ENCODE peak calls at places on chromosomes 3 and 15, in seven cellular contexts. T, S, E, D, L, Z and K are unnamed samples.

GRCh38 chr15:85750319-85750806 is 44.4 kb downstream of the KLHL25 start:
- DNase-seq in T (no peak), S (no peak), E (peak; percentile 55), D (no peak), L (no peak), Z (no peak), K (no peak)

GRCh38 chr3:75906555-75907112 is 121.3 kb upstream of the ZNF717 start:
- DNase-seq in T (no peak), S (no peak), E (peak; percentile 3), D (peak; percentile 78), L (peak; percentile 22), Z (no peak), K (no peak)

GRCh38 chr3:120093119-120093922 is 926 bp downstream of the GSK3B start:
- DNase-seq in T (no peak), S (peak; percentile 6), E (no peak), D (peak; percentile 19), L (no peak), Z (no peak), K (peak; percentile 30)

GRCh38 chr15:62981071-62981470 is 61.5 kb upstream of the TPM1 start:
- DNase-seq in T (no peak), S (no peak), E (no peak), D (no peak), L (no peak), Z (no peak), K (no peak)

GRCh38 chr3:11350374-11350773 is 78.2 kb downstream of the ATG7 start:
- DNase-seq in T (no peak), S (no peak), E (no peak), D (no peak), L (no peak), Z (no peak), K (no peak)

GRCh38 chr15:101710806-101711205 is 13.5 kb downstream of the TARS3 start:
- DNase-seq in T (peak; percentile 66), S (no peak), E (peak; percentile 82), D (no peak), L (no peak), Z (no peak), K (peak; percentile 8)

GRCh38 chr3:107676469-107677309 is 153.9 kb downstream of the BBX start:
- DNase-seq in T (peak; percentile 30), S (no peak), E (peak; percentile 35), D (no peak), L (no peak), Z (no peak), K (peak; percentile 44)

GRCh38 chr3:83454353-83454752 is 1504.4 kb upstream of the CADM2 start:
- DNase-seq in T (no peak), S (no peak), E (no peak), D (no peak), L (no peak), Z (no peak), K (no peak)

GRCh38 chr3:113697192-113698090 is 999 bp upstream of the USF3 start:
- DNase-seq in T (no peak), S (peak; percentile 3), E (no peak), D (peak; percentile 4), L (no peak), Z (peak; percentile 40), K (peak; percentile 31)

GRCh38 chr3:5016218-5017161 is 37.3 kb downstream of the BHLHE40 start:
- DNase-seq in T (peak; percentile 92), S (no peak), E (no peak), D (no peak), L (no peak), Z (peak; percentile 50), K (peak; percentile 88)

GRCh38 chr15:80911821-80912220 is 77.8 kb downstream of the MESD start:
- DNase-seq in T (no peak), S (no peak), E (no peak), D (no peak), L (no peak), Z (no peak), K (no peak)

GRCh38 chr3:138334608-138335007 is 5.0 kb upstream of the NME9 start:
- DNase-seq in T (no peak), S (no peak), E (no peak), D (no peak), L (no peak), Z (no peak), K (no peak)

GRCh38 chr15:80036067-80036466 is 23.4 kb upstream of the ZFAND6 start:
- DNase-seq in T (no peak), S (no peak), E (no peak), D (no peak), L (no peak), Z (no peak), K (no peak)

GRCh38 chr3:189714991-189715961 is 84.1 kb downstream of the TP63 start:
- DNase-seq in T (peak; percentile 66), S (no peak), E (peak; percentile 69), D (peak; percentile 51), L (no peak), Z (no peak), K (no peak)

GRCh38 chr3:6965881-6966280 is 105.0 kb downstream of the GRM7 start:
- DNase-seq in T (no peak), S (no peak), E (no peak), D (no peak), L (no peak), Z (no peak), K (no peak)

GRCh38 chr15:59140422-59141226 is 35.7 kb downstream of the CCNB2 start:
- DNase-seq in T (no peak), S (no peak), E (no peak), D (no peak), L (no peak), Z (peak; percentile 34), K (no peak)

GRCh38 chr15:53266176-53266575 is 476.0 kb upstream of the ONECUT1 start:
- DNase-seq in T (no peak), S (no peak), E (no peak), D (no peak), L (no peak), Z (no peak), K (no peak)

GRCh38 chr15:67783303-67783702 is 42.0 kb upstream of the SKOR1 start:
- DNase-seq in T (no peak), S (peak; percentile 20), E (no peak), D (no peak), L (no peak), Z (peak; percentile 38), K (no peak)

GRCh38 chr3:161560006-161560637 is 63.5 kb downstream of the OTOL1 start:
- DNase-seq in T (no peak), S (no peak), E (peak; percentile 52), D (no peak), L (no peak), Z (peak; percentile 5), K (peak; percentile 38)

GRCh38 chr3:185896565-185896964 is 41.2 kb downstream of the TRA2B start:
- DNase-seq in T (no peak), S (no peak), E (no peak), D (no peak), L (no peak), Z (no peak), K (no peak)

GRCh38 chr3:156230291-156230900 is 110.0 kb downstream of the KCNAB1 start:
- DNase-seq in T (no peak), S (no peak), E (no peak), D (no peak), L (peak; percentile 28), Z (no peak), K (peak; percentile 18)

GRCh38 chr3:9032236-9032777 is 69.0 kb upstream of the RAD18 start:
- DNase-seq in T (no peak), S (no peak), E (no peak), D (no peak), L (no peak), Z (no peak), K (no peak)

GRCh38 chr3:172520332-172520831 is 2.8 kb downstream of the TNFSF10 start:
- DNase-seq in T (peak; percentile 97), S (no peak), E (peak; percentile 85), D (no peak), L (no peak), Z (peak; percentile 16), K (peak; percentile 78)

GRCh38 chr3:76859596-76859995 is 180.3 kb upstream of the ROBO2 start:
- DNase-seq in T (peak; percentile 17), S (no peak), E (no peak), D (no peak), L (no peak), Z (no peak), K (no peak)

GRCh38 chr3:186303985-186304384 is 58.0 kb downstream of the DGKG start:
- DNase-seq in T (no peak), S (no peak), E (no peak), D (no peak), L (no peak), Z (no peak), K (no peak)

GRCh38 chr3:15797600-15798303 is at the start of gene ANKRD28:
- DNase-seq in T (peak; percentile 95), S (no peak), E (peak; percentile 71), D (peak; percentile 9), L (no peak), Z (no peak), K (peak; percentile 82)

GRCh38 chr3:54341811-54342210 is 219.5 kb downstream of the CACNA2D3 start:
- DNase-seq in T (no peak), S (no peak), E (no peak), D (no peak), L (no peak), Z (no peak), K (no peak)

GRCh38 chr15:26891448-26891881 is 24.6 kb downstream of the GABRA5 start:
- DNase-seq in T (peak; percentile 16), S (no peak), E (peak; percentile 79), D (peak; percentile 35), L (no peak), Z (peak; percentile 63), K (peak; percentile 52)

GRCh38 chr3:184354121-184354728 is 7.2 kb downstream of the CLCN2 start:
- DNase-seq in T (peak; percentile 41), S (peak; percentile 63), E (peak; percentile 48), D (peak; percentile 37), L (no peak), Z (peak; percentile 83), K (no peak)